ENCODE peak calls at places on chromosome 1, in five cellular contexts. I is cardiac fibroblast, K is hepatocyte, S is uterus, B is PC-3. V is an unnamed sample.

GRCh38 chr1:27967106-27967883 is 7.5 kb downstream of the XKR8 start:
- DNase-seq in I (no peak), K (no peak), S (no peak), B (no peak), V (no peak)

GRCh38 chr1:214108097-214108446 is 120.3 kb downstream of the PROX1 start:
- DNase-seq in I (no peak), K (no peak), S (no peak), B (no peak), V (no peak)

GRCh38 chr1:117664314-117664713 is 58.5 kb downstream of the TENT5C start:
- DNase-seq in I (no peak), K (no peak), S (no peak), B (no peak), V (no peak)

GRCh38 chr1:31007462-31007991 is 58.0 kb downstream of the PUM1 start:
- DNase-seq in I (peak), K (peak), S (no peak), B (peak), V (peak)

GRCh38 chr1:150976879-150977694 is 2.5 kb upstream of the CERS2 start:
- DNase-seq in I (no peak), K (peak), S (peak), B (peak), V (peak)

GRCh38 chr1:36225298-36225899 is 1.2 kb downstream of the THRAP3 start:
- DNase-seq in I (no peak), K (no peak), S (no peak), B (no peak), V (no peak)

GRCh38 chr1:185280589-185280988 is 36.5 kb downstream of the IVNS1ABP start:
- DNase-seq in I (no peak), K (no peak), S (no peak), B (no peak), V (no peak)

GRCh38 chr1:24892188-24893153 is 37.6 kb downstream of the RUNX3 start:
- DNase-seq in I (no peak), K (no peak), S (no peak), B (no peak), V (no peak)

GRCh38 chr1:86965012-86965826 is 50.8 kb downstream of the HS2ST1 start:
- DNase-seq in I (peak), K (peak), S (no peak), B (peak), V (peak)

GRCh38 chr1:204331275-204331674 is 28.5 kb downstream of the PLEKHA6 start:
- DNase-seq in I (no peak), K (peak), S (no peak), B (peak), V (no peak)

GRCh38 chr1:85453640-85454194 is 11.2 kb downstream of the DDAH1 start:
- DNase-seq in I (no peak), K (no peak), S (no peak), B (no peak), V (no peak)

GRCh38 chr1:24770891-24771290 is 25.6 kb downstream of the CLIC4 start:
- DNase-seq in I (peak), K (no peak), S (no peak), B (no peak), V (no peak)

GRCh38 chr1:228350831-228351781 is 55.5 kb downstream of the TRIM11 start:
- DNase-seq in I (no peak), K (no peak), S (peak), B (no peak), V (no peak)

GRCh38 chr1:248696261-248696660 is 6.3 kb downstream of the OR14I1 start:
- DNase-seq in I (peak), K (no peak), S (no peak), B (peak), V (no peak)

GRCh38 chr1:192024881-192025280 is 133.4 kb upstream of the RGS18 start:
- DNase-seq in I (no peak), K (no peak), S (no peak), B (no peak), V (no peak)

GRCh38 chr1:41365772-41366427 is 4.7 kb downstream of the FOXO6 start:
- DNase-seq in I (no peak), K (no peak), S (no peak), B (no peak), V (peak)

GRCh38 chr1:209530990-209531389 is 52.5 kb upstream of the CAMK1G start:
- DNase-seq in I (peak), K (peak), S (no peak), B (peak), V (no peak)

GRCh38 chr1:46806196-46807020 is 7.6 kb downstream of the CYP4B1 start:
- DNase-seq in I (peak), K (peak), S (peak), B (no peak), V (no peak)

GRCh38 chr1:13760340-13760739 is 60.4 kb downstream of the PRDM2 start:
- DNase-seq in I (no peak), K (no peak), S (no peak), B (no peak), V (no peak)

GRCh38 chr1:183025782-183026774 is 2.9 kb downstream of the LAMC1 start:
- DNase-seq in I (peak), K (no peak), S (no peak), B (peak), V (peak)

GRCh38 chr1:152673016-152673415 is 2.1 kb upstream of the LCE2C start:
- DNase-seq in I (no peak), K (no peak), S (no peak), B (no peak), V (no peak)

GRCh38 chr1:3669421-3669821 is 17.1 kb downstream of the TP73 start:
- DNase-seq in I (peak), K (no peak), S (no peak), B (no peak), V (no peak)

GRCh38 chr1:91603409-91603808 is 102.8 kb downstream of the CDC7 start:
- DNase-seq in I (no peak), K (no peak), S (no peak), B (no peak), V (no peak)

GRCh38 chr1:175192630-175193338 is at the start of gene KIAA0040:
- DNase-seq in I (peak), K (peak), S (peak), B (peak), V (peak)

GRCh38 chr1:50978144-50978851 is 8.3 kb downstream of the CDKN2C start:
- DNase-seq in I (peak), K (peak), S (peak), B (peak), V (peak)

GRCh38 chr1:36884801-36885200 is 149.5 kb downstream of the GRIK3 start:
- DNase-seq in I (no peak), K (no peak), S (no peak), B (no peak), V (no peak)

GRCh38 chr1:234545512-234546386 is 64.2 kb downstream of the IRF2BP2 start:
- DNase-seq in I (no peak), K (peak), S (no peak), B (no peak), V (no peak)

GRCh38 chr1:228988655-228989054 is 253.4 kb downstream of the RHOU start:
- DNase-seq in I (peak), K (no peak), S (no peak), B (no peak), V (no peak)

GRCh38 chr1:9312183-9312582 is 19.5 kb downstream of the SPSB1 start:
- DNase-seq in I (no peak), K (no peak), S (no peak), B (no peak), V (no peak)

GRCh38 chr1:226871636-226872327 is 1.4 kb downstream of the PSEN2 start:
- DNase-seq in I (no peak), K (no peak), S (no peak), B (peak), V (no peak)

GRCh38 chr1:155272466-155273133 is 704 bp downstream of the CLK2 start:
- DNase-seq in I (peak), K (no peak), S (no peak), B (peak), V (no peak)

GRCh38 chr1:26094076-26094669 is 17.5 kb upstream of the PDIK1L start:
- DNase-seq in I (no peak), K (no peak), S (no peak), B (no peak), V (peak)

GRCh38 chr1:180230791-180231505 is 884 bp downstream of the LHX4 start:
- DNase-seq in I (peak), K (peak), S (no peak), B (peak), V (peak)

DNA sequence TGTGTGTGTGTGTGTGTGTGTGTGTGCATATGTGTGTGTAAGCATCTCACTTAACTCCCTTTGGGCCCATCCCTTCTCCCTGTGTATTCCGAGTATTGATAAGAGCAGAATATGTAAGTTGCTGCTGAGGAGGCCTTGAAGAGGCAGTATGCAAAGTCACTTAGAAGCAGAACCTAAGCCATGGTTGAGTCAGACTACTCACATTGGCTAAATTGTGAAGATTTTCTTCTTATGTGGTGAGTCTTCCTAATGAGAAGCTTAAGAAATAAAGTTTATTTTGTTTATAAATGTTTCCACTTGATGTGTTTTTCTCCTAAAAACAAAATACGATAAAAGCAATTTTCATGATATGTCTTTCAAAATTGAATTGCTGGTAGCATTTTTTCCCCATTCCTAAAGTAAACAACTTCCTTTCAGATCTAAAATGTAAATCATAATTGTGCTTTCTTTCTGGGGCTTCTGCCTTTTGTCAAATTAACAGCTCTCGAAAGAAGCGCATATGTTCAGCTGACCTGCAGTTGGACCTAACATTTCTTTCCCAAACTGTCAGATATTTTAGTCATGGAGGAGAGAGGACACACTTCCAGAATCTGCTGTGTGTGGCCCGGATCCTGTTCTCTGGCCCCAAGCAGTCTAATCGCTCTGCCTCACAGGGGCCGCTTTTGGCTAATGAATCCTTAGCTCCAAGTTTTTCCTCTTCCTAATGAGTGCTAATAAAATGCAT is 284.0 kb downstream of the DUSP10 start:
- DNase-seq in I (no peak), K (no peak), S (no peak), B (no peak), V (no peak)
- H3K4me3 ChIP-seq in I (no peak), K (no peak), S (no peak), B (no peak), V (no peak)

DNA sequence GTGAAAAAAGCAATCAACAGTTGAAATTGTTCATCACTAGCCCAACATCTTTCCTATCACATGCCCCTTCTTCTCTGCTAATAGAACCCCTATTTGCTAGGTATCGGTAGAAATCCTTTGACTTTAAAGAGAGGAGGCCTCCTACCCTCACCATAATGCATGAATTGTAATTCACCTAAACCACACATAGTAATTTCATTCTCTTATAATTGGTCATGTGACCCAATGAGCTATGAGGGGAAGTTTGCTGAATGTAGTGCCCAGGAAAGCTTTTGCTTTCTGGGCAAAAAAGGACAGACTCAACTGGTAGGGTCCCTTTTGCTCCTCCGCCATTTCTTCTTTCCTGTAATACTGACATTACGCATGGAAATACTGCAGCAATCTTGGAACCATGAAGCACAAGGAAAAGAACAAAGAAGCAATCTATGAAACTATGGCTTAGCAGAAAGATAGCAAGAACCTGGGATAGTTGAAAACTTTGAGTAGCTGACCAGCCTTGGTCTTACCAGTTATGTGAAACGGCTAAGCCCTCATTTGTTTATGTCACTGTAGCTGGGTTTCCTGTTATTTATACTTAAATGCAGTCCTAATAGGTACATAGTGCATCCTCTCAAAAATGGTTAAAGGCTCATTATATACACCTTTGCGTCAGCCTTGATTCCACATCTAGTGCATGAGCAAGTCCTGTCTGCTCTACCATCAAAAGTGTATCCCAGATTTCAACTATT is 10.2 kb upstream of the CHI3L2 start:
- DNase-seq in I (no peak), K (no peak), S (no peak), B (no peak), V (no peak)
- H3K4me3 ChIP-seq in I (no peak), K (no peak), S (no peak), B (no peak), V (no peak)

DNA sequence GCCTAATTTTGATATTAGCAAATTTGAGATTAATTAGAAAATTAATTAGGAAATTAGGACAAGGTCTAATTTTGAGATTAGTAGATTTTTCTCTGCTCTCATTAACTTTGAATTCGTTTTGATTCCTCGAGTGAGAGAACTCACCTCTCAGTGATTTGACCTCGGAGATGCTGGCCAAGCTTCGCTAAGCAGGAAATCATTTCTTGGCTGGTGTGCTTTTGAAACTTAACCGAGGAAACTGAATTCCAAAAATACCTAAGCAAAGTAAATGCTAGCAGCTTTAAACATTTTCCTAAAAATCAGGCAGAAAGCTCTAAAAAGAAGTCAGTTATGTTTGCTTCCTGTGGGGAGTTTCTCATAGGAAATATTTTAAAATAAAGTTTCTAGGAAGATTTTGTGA is 34.9 kb downstream of the CDC14A start:
- DNase-seq in I (peak), K (no peak), S (no peak), B (no peak), V (peak)
- H3K4me3 ChIP-seq in I (no peak), K (no peak), S (peak), B (no peak), V (no peak)

DNA sequence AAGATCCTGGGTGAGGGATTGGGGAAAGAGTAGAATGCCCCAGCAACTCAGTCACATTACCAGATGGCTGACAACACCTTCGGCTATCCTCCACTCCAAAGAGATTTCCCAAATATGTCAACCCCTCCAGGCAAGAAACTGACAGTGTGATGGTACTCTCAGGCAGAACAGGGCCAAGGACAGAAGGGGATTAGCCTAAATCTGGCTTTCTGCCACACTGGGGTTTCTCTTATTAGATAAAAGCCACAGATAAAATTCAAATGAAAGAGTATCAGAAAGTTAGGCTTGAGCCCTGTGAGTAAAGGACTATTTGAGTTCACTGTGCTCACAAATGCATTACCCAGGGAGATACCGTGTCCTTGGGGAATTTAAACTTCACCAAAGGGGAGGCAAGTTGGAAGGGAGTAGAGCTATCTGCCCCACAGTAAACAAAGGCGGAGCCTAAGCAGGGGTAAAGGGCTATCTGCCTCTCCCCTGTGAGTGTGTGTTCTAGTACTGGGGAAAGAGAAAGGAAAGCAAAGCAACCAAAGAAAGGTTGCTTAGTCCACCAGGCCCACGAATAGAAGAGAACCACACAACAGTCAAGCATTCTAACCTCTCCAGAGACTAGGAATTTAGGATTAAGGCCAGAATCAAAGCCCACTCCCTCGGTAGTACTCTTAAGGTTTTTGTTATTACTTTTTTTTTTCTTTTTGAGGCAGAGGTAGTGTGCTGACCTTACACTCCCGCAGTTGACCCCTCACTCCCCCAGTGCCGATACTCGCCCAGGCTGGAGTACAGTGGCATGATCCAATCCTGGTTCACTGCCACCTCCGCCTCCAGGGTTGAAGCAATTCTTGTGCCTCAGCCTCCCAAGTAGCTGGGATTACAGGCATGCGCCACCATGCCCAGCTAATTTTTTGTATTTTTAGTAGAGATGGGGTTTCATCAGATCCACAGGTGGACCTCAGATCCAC is 12.8 kb downstream of the TPM3 start:
- DNase-seq in I (peak), K (peak), S (no peak), B (no peak), V (peak)
- H3K4me3 ChIP-seq in I (no peak), K (peak), S (no peak), B (no peak), V (no peak)

GRCh38 chr1:53979712-53980450 is 33.7 kb downstream of the LRRC42 start:
- DNase-seq in I (no peak), K (no peak), S (no peak), B (no peak), V (no peak)

GRCh38 chr1:53981220-53981619 is 35.1 kb downstream of the LRRC42 start:
- DNase-seq in I (no peak), K (no peak), S (no peak), B (no peak), V (peak)

GRCh38 chr1:53984701-53985100 is 33.3 kb downstream of the LDLRAD1 start:
- DNase-seq in I (no peak), K (no peak), S (no peak), B (no peak), V (peak)

GRCh38 chr1:53982034-53982761 is 35.8 kb downstream of the LDLRAD1 start:
- DNase-seq in I (peak), K (peak), S (peak), B (peak), V (peak)

DNA sequence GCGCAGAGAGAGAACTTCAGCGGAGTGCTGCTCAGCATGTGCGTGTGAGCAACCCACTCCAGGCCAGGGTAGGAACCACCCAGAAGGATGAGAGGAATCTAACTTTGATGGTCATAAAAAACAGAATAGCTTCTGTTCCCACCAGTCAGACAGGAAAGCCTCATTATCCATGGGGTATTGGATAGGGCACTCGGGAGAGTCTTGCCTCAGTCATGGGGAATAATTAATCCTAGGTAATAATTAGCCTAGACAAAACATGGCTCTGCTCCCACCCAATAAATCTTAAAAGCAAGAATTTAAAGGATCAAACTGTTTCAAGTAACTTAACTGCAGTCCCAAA is 35.3 kb downstream of the LDLRAD1 start:
- DNase-seq in I (no peak), K (no peak), S (no peak), B (no peak), V (no peak)
- H3K4me3 ChIP-seq in I (no peak), K (no peak), S (peak), B (peak), V (no peak)